ENCODE peak calls at places on chromosomes 7 and 10, in five cellular contexts. One of them, this sample, is unnamed.

GRCh38 chr7:43535810-43536585 is 46.9 kb upstream of the STK17A start:
- DNase-seq in A549: no peak
- DNase-seq in GM23338: no peak
- DNase-seq in HepG2: no peak
- DNase-seq in GM12878: no peak
- DNase-seq in this sample: no peak

GRCh38 chr7:11130012-11130411 is 156.3 kb downstream of the PHF14 start:
- DNase-seq in A549: no peak
- DNase-seq in GM23338: no peak
- DNase-seq in HepG2: no peak
- DNase-seq in GM12878: no peak
- DNase-seq in this sample: no peak

GRCh38 chr7:133815677-133816210 is 311.4 kb upstream of the LRGUK start:
- DNase-seq in A549: peak; percentile 19
- DNase-seq in GM23338: no peak
- DNase-seq in HepG2: peak; percentile 97
- DNase-seq in GM12878: no peak
- DNase-seq in this sample: no peak

GRCh38 chr10:88032566-88032965 is 169.1 kb downstream of the PTEN start:
- DNase-seq in A549: no peak
- DNase-seq in GM23338: no peak
- DNase-seq in HepG2: no peak
- DNase-seq in GM12878: no peak
- DNase-seq in this sample: no peak

GRCh38 chr7:102306916-102307677 is 20.4 kb downstream of the SH2B2 start:
- DNase-seq in A549: peak; percentile 59
- DNase-seq in GM23338: peak; percentile 80
- DNase-seq in HepG2: peak; percentile 72
- DNase-seq in GM12878: peak; percentile 96
- DNase-seq in this sample: no peak

GRCh38 chr10:44466236-44466635 is 81.3 kb upstream of the CXCL12 start:
- DNase-seq in A549: no peak
- DNase-seq in GM23338: no peak
- DNase-seq in HepG2: no peak
- DNase-seq in GM12878: no peak
- DNase-seq in this sample: no peak

GRCh38 chr7:105487559-105488218 is 34.4 kb downstream of the PUS7 start:
- DNase-seq in A549: peak; percentile 62
- DNase-seq in GM23338: no peak
- DNase-seq in HepG2: peak; percentile 62
- DNase-seq in GM12878: no peak
- DNase-seq in this sample: peak; percentile 79

GRCh38 chr10:4046030-4046429 is 261.0 kb upstream of the KLF6 start:
- DNase-seq in A549: no peak
- DNase-seq in GM23338: no peak
- DNase-seq in HepG2: no peak
- DNase-seq in GM12878: no peak
- DNase-seq in this sample: no peak

GRCh38 chr10:130498934-130499333 is 362.7 kb downstream of the GLRX3 start:
- DNase-seq in A549: no peak
- DNase-seq in GM23338: no peak
- DNase-seq in HepG2: no peak
- DNase-seq in GM12878: no peak
- DNase-seq in this sample: no peak

GRCh38 chr7:3942778-3943177 is 641.7 kb downstream of the SDK1 start:
- DNase-seq in A549: peak; percentile 16
- DNase-seq in GM23338: no peak
- DNase-seq in HepG2: no peak
- DNase-seq in GM12878: no peak
- DNase-seq in this sample: no peak

GRCh38 chr7:131970602-131971001 is 414.2 kb upstream of the PODXL start:
- DNase-seq in A549: no peak
- DNase-seq in GM23338: no peak
- DNase-seq in HepG2: no peak
- DNase-seq in GM12878: no peak
- DNase-seq in this sample: no peak

GRCh38 chr7:100951172-100951571 is 1.8 kb downstream of the MUC3A start:
- DNase-seq in A549: no peak
- DNase-seq in GM23338: peak; percentile 97
- DNase-seq in HepG2: no peak
- DNase-seq in GM12878: no peak
- DNase-seq in this sample: peak; percentile 37

GRCh38 chr7:120743128-120743527 is 114.8 kb downstream of the TSPAN12 start:
- DNase-seq in A549: peak; percentile 45
- DNase-seq in GM23338: no peak
- DNase-seq in HepG2: no peak
- DNase-seq in GM12878: no peak
- DNase-seq in this sample: no peak

GRCh38 chr10:89744021-89744420 is 42.6 kb downstream of the KIF20B start:
- DNase-seq in A549: no peak
- DNase-seq in GM23338: no peak
- DNase-seq in HepG2: no peak
- DNase-seq in GM12878: no peak
- DNase-seq in this sample: no peak

GRCh38 chr7:124459101-124460052 is 306.2 kb downstream of the GPR37 start:
- DNase-seq in A549: peak; percentile 73
- DNase-seq in GM23338: no peak
- DNase-seq in HepG2: peak; percentile 21
- DNase-seq in GM12878: no peak
- DNase-seq in this sample: no peak

GRCh38 chr7:48781783-48782182 is 142.6 kb upstream of the CDC14C start:
- DNase-seq in A549: no peak
- DNase-seq in GM23338: no peak
- DNase-seq in HepG2: no peak
- DNase-seq in GM12878: no peak
- DNase-seq in this sample: no peak

GRCh38 chr10:119933179-119933578 is 40.6 kb downstream of the SEC23IP start:
- DNase-seq in A549: peak; percentile 20
- DNase-seq in GM23338: peak; percentile 47
- DNase-seq in HepG2: peak; percentile 16
- DNase-seq in GM12878: no peak
- DNase-seq in this sample: peak; percentile 14

GRCh38 chr7:27235387-27236052 is 7.1 kb upstream of the EVX1 start:
- DNase-seq in A549: peak; percentile 73
- DNase-seq in GM23338: peak; percentile 87
- DNase-seq in HepG2: peak; percentile 13
- DNase-seq in GM12878: no peak
- DNase-seq in this sample: peak; percentile 32

GRCh38 chr10:83917519-83918506 is 221.5 kb upstream of the GHITM start:
- DNase-seq in A549: peak; percentile 26
- DNase-seq in GM23338: peak; percentile 78
- DNase-seq in HepG2: peak; percentile 12
- DNase-seq in GM12878: peak; percentile 32
- DNase-seq in this sample: no peak

GRCh38 chr10:46170789-46171188 is 116.0 kb upstream of the ANTXRL start:
- DNase-seq in A549: no peak
- DNase-seq in GM23338: no peak
- DNase-seq in HepG2: no peak
- DNase-seq in GM12878: no peak
- DNase-seq in this sample: no peak

GRCh38 chr7:7719235-7719634 is 828 bp upstream of the RPA3 start:
- DNase-seq in A549: peak; percentile 35
- DNase-seq in GM23338: no peak
- DNase-seq in HepG2: peak; percentile 37
- DNase-seq in GM12878: peak; percentile 77
- DNase-seq in this sample: no peak

GRCh38 chr7:157542669-157543021 is 205.8 kb downstream of the DNAJB6 start:
- DNase-seq in A549: no peak
- DNase-seq in GM23338: no peak
- DNase-seq in HepG2: no peak
- DNase-seq in GM12878: no peak
- DNase-seq in this sample: no peak

GRCh38 chr7:38673795-38674194 is 42.6 kb upstream of the AMPH start:
- DNase-seq in A549: peak; percentile 8
- DNase-seq in GM23338: no peak
- DNase-seq in HepG2: no peak
- DNase-seq in GM12878: no peak
- DNase-seq in this sample: no peak

GRCh38 chr7:159370-160270 is 32.8 kb upstream of the FAM20C start:
- DNase-seq in A549: no peak
- DNase-seq in GM23338: no peak
- DNase-seq in HepG2: no peak
- DNase-seq in GM12878: no peak
- DNase-seq in this sample: no peak

GRCh38 chr7:33837356-33837851 is 67.9 kb upstream of the BMPER start:
- DNase-seq in A549: no peak
- DNase-seq in GM23338: no peak
- DNase-seq in HepG2: no peak
- DNase-seq in GM12878: no peak
- DNase-seq in this sample: no peak

DNA sequence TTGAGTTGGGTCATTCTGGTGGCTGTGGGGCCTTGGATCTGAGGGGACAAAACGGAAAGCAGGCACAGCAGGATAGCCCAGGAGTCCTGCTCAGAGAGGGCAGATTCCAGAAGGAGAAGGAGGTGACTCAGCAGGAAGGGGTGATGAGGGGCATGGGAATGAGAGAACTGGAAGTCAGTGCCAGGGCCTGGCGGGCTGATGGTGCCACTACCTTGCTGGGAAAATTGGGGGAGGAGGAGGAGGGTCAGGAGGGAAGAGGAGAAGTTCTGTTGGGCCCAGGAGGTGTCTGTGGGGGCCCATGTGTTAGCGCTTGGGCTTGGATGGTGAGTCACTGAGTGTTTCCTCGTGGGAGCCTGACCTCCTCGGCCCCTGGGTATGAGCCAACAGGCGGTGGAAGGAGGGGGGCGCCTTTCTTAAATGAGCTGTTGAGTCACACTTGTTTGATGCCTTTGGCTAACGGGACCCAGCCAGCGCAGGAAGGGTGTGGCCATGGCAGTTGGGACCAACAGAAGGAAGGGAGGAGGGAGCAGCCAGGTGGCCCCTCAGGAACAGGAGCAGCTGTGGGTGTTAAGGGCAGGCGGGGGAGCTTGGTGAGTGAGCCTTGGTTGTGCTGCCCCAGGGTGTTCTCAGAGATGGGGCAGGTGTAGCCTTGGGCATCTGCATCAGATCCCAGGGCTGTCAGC is 130.0 kb upstream of the BTBD16 start:
- DNase-seq in A549: peak; percentile 98
- DNase-seq in GM23338: no peak
- DNase-seq in HepG2: peak; percentile 27
- DNase-seq in GM12878: no peak
- DNase-seq in this sample: no peak
- TF ChIP-seq JUNB in A549: peak; percentile 94
- TF ChIP-seq JUNB in GM23338: no peak
- TF ChIP-seq JUNB in HepG2: no peak
- TF ChIP-seq JUNB in GM12878: no peak
- TF ChIP-seq JUNB in this sample: no peak

DNA sequence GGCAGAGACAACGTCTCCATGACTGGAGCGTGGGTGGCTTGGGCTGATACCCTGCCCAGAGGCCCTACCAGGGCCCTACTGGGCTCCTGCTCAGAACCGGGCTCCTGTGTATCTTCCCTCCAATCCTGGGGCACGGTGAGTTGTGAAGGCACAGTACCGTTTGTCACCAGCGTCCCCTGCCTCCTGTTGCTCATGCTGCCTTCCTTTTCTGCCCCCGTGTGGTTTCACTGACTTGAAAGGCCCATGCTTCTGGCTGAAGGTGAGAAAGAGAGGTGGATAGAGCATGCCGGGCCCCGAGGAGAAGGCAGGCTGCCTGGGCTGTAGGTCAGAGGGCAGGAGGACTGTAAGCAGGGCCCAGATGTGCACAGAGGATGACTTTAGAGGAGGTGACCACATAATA is 9.1 kb upstream of the DMBT1 start:
- DNase-seq in A549: no peak
- DNase-seq in GM23338: peak; percentile 26
- DNase-seq in HepG2: peak; percentile 36
- DNase-seq in GM12878: no peak
- DNase-seq in this sample: no peak
- TF ChIP-seq JUNB in A549: no peak
- TF ChIP-seq JUNB in GM23338: no peak
- TF ChIP-seq JUNB in HepG2: no peak
- TF ChIP-seq JUNB in GM12878: no peak
- TF ChIP-seq JUNB in this sample: no peak

GRCh38 chr10:11823989-11824346 is 812 bp downstream of the PROSER2 start:
- DNase-seq in A549: no peak
- DNase-seq in GM23338: no peak
- DNase-seq in HepG2: no peak
- DNase-seq in GM12878: no peak
- DNase-seq in this sample: no peak
- TF ChIP-seq JUNB in A549: no peak
- TF ChIP-seq JUNB in GM23338: no peak
- TF ChIP-seq JUNB in HepG2: no peak
- TF ChIP-seq JUNB in GM12878: no peak
- TF ChIP-seq JUNB in this sample: no peak

GRCh38 chr10:73043766-73044377 is 52.8 kb downstream of the P4HA1 start:
- DNase-seq in A549: no peak
- DNase-seq in GM23338: peak; percentile 41
- DNase-seq in HepG2: no peak
- DNase-seq in GM12878: no peak
- DNase-seq in this sample: no peak

GRCh38 chr10:73042130-73042529 is 54.5 kb downstream of the P4HA1 start:
- DNase-seq in A549: no peak
- DNase-seq in GM23338: no peak
- DNase-seq in HepG2: no peak
- DNase-seq in GM12878: no peak
- DNase-seq in this sample: no peak

GRCh38 chr10:73043319-73043718 is 53.3 kb downstream of the P4HA1 start:
- DNase-seq in A549: no peak
- DNase-seq in GM23338: peak; percentile 25
- DNase-seq in HepG2: no peak
- DNase-seq in GM12878: no peak
- DNase-seq in this sample: no peak

GRCh38 chr10:73039635-73040034 is 57.0 kb downstream of the P4HA1 start:
- DNase-seq in A549: no peak
- DNase-seq in GM23338: no peak
- DNase-seq in HepG2: no peak
- DNase-seq in GM12878: no peak
- DNase-seq in this sample: no peak

DNA sequence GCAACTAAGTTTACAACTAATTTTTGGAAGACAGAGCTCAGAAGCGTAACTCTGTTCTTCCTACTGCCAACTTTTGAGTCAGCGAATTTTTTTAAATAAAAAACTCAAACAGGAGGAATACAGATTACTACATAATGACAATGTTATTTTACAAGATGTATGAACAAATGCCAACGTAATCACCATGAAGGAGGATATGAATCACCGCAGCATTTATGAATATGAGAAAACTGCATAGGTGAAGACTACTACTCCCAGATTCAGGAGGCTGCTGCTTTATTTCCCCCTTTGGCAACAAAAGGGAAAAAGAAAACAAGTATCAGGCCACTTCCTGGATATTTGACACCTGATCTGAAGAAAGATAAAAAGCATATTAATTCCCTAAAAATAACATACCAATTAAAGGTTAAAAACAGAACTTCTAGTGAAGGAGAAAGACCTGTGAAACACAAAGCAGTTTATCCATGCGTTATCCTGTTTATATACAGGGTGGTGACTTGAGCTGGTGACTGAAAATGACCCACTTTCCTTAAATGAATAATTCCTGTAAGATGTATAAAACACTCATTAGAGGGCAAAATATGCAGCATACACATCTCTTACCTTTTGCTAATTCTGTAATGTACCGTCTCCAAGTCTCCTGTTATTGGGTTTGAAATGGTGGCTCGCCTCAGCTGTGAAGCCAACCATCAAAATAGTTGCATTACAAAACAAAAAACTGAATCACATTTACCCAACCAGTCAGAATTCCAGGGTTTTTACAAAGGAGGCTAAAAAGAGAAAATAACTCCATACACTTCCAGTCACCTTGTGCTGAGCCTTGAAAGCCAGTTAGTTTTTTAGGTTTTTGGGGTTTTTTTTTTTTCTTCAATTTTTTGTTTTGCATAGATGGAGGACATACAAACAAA is 52.0 kb downstream of the P4HA1 start:
- DNase-seq in A549: peak; percentile 64
- DNase-seq in GM23338: peak; percentile 70
- DNase-seq in HepG2: no peak
- DNase-seq in GM12878: no peak
- DNase-seq in this sample: no peak
- TF ChIP-seq JUNB in A549: no peak
- TF ChIP-seq JUNB in GM23338: no peak
- TF ChIP-seq JUNB in HepG2: no peak
- TF ChIP-seq JUNB in GM12878: no peak
- TF ChIP-seq JUNB in this sample: no peak

This sample was measured in K562.